ENCODE peak calls at places on chromosomes 2 and 18, in ten cellular contexts. O is transverse colon, X is ovary, C is K562, E is SK-N-SH, U is HepG2, Q is tibial nerve, I is GM12878, T is suprapubic skin, K is stomach. F is an unnamed sample.

GRCh38 chr2:4903676-4904348 is 788.4 kb upstream of the SOX11 start:
- DNase-seq in C (no peak), K (no peak), X (no peak), T (no peak), Q (no peak), I (no peak), U (no peak), E (no peak), O (no peak), F (no peak)

GRCh38 chr2:55156326-55156725 is 75.8 kb downstream of the CLHC1 start:
- DNase-seq in U (no peak), O (no peak), I (no peak), X (no peak), T (no peak), E (no peak), K (no peak), Q (no peak), C (no peak), F (no peak)

GRCh38 chr2:138321458-138321857 is 180.1 kb upstream of the SPOPL start:
- DNase-seq in O (no peak), I (no peak), X (no peak), U (no peak), Q (no peak), C (no peak), K (no peak), T (no peak), E (no peak), F (no peak)

GRCh38 chr2:35428548-35428947 is 927.0 kb upstream of the CRIM1 start:
- DNase-seq in T (no peak), O (peak), U (peak), E (peak), C (peak), I (no peak), X (no peak), K (peak), Q (no peak), F (no peak)

GRCh38 chr2:234989183-234989701 is 37.4 kb downstream of the SH3BP4 start:
- DNase-seq in U (no peak), X (peak), Q (peak), C (no peak), O (peak), E (peak), I (no peak), T (peak), K (peak), F (no peak)

GRCh38 chr18:37425182-37425581 is 140.4 kb downstream of the CELF4 start:
- DNase-seq in X (no peak), C (no peak), E (no peak), O (no peak), Q (no peak), I (no peak), T (no peak), K (no peak), U (no peak), F (no peak)

GRCh38 chr2:114727012-114727411 is 284.6 kb downstream of the DPP10 start:
- DNase-seq in T (no peak), U (no peak), E (no peak), Q (no peak), K (no peak), X (no peak), C (no peak), I (no peak), O (no peak), F (no peak)

GRCh38 chr2:233021771-233022170 is 8.7 kb upstream of the NGEF start:
- DNase-seq in Q (no peak), K (peak), C (peak), O (no peak), U (no peak), T (no peak), E (no peak), X (no peak), I (no peak), F (no peak)

GRCh38 chr2:101442042-101442666 is 32.8 kb downstream of the RFX8 start:
- DNase-seq in T (no peak), O (no peak), E (no peak), X (no peak), U (no peak), Q (no peak), K (no peak), I (no peak), C (no peak), F (no peak)

GRCh38 chr2:70003093-70003830 is 41.8 kb upstream of the ASPRV1 start:
- DNase-seq in C (no peak), T (peak), E (no peak), I (no peak), O (no peak), Q (no peak), X (no peak), K (no peak), U (no peak), F (no peak)

GRCh38 chr18:69935319-69936190 is 12.1 kb downstream of the CD226 start:
- DNase-seq in E (no peak), K (peak), T (no peak), O (peak), Q (no peak), X (no peak), U (peak), I (peak), C (no peak), F (no peak)

GRCh38 chr2:177295479-177295878 is 31.0 kb upstream of the NFE2L2 start:
- DNase-seq in T (no peak), K (no peak), C (no peak), X (no peak), E (no peak), I (no peak), O (no peak), Q (no peak), U (no peak), F (no peak)

GRCh38 chr18:45686892-45687611 is 36.9 kb upstream of the SLC14A1 start:
- DNase-seq in E (no peak), O (peak), T (no peak), X (no peak), Q (no peak), I (no peak), C (peak), K (no peak), U (no peak), F (no peak)

GRCh38 chr18:45935591-45936335 is 31.4 kb downstream of the EPG5 start:
- DNase-seq in I (no peak), U (peak), E (no peak), K (no peak), C (no peak), Q (no peak), T (no peak), O (no peak), X (no peak), F (no peak)

GRCh38 chr2:26612522-26613240 is 28.5 kb downstream of the CIB4 start:
- DNase-seq in T (peak), U (no peak), X (no peak), K (no peak), E (peak), I (no peak), Q (no peak), O (peak), C (no peak), F (no peak)
- TF ChIP-seq EP300 in T (no peak), U (no peak), X (no peak), K (no peak), E (no peak), I (no peak), Q (no peak), O (no peak), C (no peak), F (no peak)

DNA sequence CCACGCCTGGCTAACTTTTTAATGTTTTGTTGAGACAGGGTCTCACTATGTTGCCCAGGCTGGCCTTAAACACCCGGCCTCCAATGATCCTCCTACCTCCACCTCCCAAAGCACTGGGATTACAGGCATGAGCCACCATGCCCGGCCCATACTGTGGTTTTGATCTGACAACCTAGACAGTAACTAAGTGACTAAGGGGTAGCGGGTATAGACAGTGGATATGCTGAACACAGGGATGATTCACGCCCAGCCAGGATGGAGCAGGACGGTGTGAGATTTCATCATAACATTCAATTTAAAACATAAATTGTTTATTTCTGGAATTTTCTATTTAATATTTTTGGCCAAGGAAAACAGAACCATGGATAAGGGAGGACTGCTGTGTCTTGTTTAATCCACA is 36.0 kb upstream of the YPEL5 start:
- DNase-seq in U (no peak), E (no peak), O (no peak), K (no peak), C (no peak), I (no peak), Q (no peak), X (no peak), T (no peak), F (no peak)
- TF ChIP-seq EP300 in U (no peak), E (no peak), O (no peak), K (no peak), C (no peak), I (no peak), Q (no peak), X (no peak), T (no peak), F (no peak)

GRCh38 chr2:219384872-219385271 is 2.8 kb downstream of the DNPEP start:
- DNase-seq in X (no peak), T (no peak), O (no peak), C (no peak), U (no peak), I (no peak), K (no peak), Q (no peak), E (no peak), F (no peak)
- TF ChIP-seq EP300 in X (no peak), T (no peak), O (no peak), C (no peak), U (no peak), I (no peak), K (no peak), Q (no peak), E (no peak), F (no peak)

GRCh38 chr2:218284106-218284811 is 8.0 kb downstream of the TMBIM1 start:
- DNase-seq in E (no peak), X (no peak), I (no peak), K (peak), Q (no peak), T (no peak), O (peak), C (peak), U (no peak), F (no peak)

GRCh38 chr2:218281449-218281848 is 10.9 kb downstream of the TMBIM1 start:
- DNase-seq in K (peak), E (no peak), C (no peak), X (no peak), O (no peak), T (no peak), U (no peak), Q (no peak), I (no peak), F (no peak)

GRCh38 chr2:218286570-218287459 is 5.5 kb downstream of the TMBIM1 start:
- DNase-seq in T (peak), E (peak), I (peak), U (peak), C (peak), X (peak), O (peak), Q (peak), K (peak), F (peak)

GRCh38 chr2:218282173-218282991 is 9.9 kb downstream of the TMBIM1 start:
- DNase-seq in X (no peak), U (no peak), T (no peak), I (no peak), K (peak), C (no peak), Q (no peak), E (peak), O (no peak), F (no peak)

DNA sequence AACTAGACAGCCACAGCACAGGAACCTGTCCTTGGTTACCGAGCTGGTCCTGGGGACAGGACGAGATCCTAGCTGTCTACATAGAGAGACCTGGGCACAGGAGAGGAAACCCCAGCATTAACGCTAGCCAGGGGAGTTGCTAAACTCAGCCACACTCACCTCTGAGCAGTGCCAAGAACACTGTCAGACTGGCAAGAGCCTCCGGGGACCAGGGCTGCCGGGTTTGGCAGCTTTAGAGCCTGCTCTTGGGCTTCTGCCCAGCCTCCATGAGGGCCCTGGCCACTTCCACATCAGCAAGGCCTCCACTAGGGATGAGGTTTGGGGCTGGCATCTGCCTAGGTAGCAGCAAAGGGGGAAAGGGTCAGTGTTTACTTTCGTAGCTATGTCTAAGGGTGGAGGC is 6.7 kb downstream of the TMBIM1 start:
- DNase-seq in E (no peak), C (no peak), Q (no peak), U (no peak), O (no peak), K (peak), X (no peak), T (no peak), I (no peak), F (no peak)
- TF ChIP-seq EP300 in E (no peak), C (no peak), Q (peak), U (no peak), O (no peak), K (no peak), X (no peak), T (no peak), I (no peak), F (no peak)

GRCh38 chr18:5415665-5416064 is 120.1 kb upstream of the ZBTB14 start:
- DNase-seq in C (no peak), T (no peak), I (no peak), U (no peak), E (no peak), O (no peak), K (no peak), X (no peak), Q (no peak), F (no peak)

GRCh38 chr18:5416112-5416511 is 120.6 kb upstream of the ZBTB14 start:
- DNase-seq in T (no peak), O (no peak), Q (no peak), U (no peak), I (no peak), C (no peak), K (no peak), E (no peak), X (no peak), F (no peak)

GRCh38 chr18:5413447-5413846 is 117.9 kb upstream of the ZBTB14 start:
- DNase-seq in X (no peak), Q (no peak), E (peak), I (no peak), C (no peak), T (no peak), O (no peak), K (no peak), U (no peak), F (no peak)

GRCh38 chr18:5415035-5415434 is 119.5 kb upstream of the ZBTB14 start:
- DNase-seq in E (no peak), I (no peak), U (no peak), X (no peak), Q (no peak), T (no peak), K (no peak), O (no peak), C (no peak), F (no peak)

GRCh38 chr18:5414546-5414945 is 119.0 kb upstream of the ZBTB14 start:
- DNase-seq in T (no peak), U (no peak), X (no peak), C (no peak), E (peak), O (no peak), Q (no peak), K (no peak), I (no peak), F (no peak)
- TF ChIP-seq EP300 in T (no peak), U (no peak), X (no peak), C (no peak), E (no peak), O (no peak), Q (no peak), K (no peak), I (no peak), F (no peak)

F was measured in A549.